ENCODE peak calls at places on chromosome 16, in five cellular contexts. One of them, this sample, is unnamed.

GRCh38 chr16:84404936-84405640 is 36.8 kb downstream of the ATP2C2 start:
- DNase-seq in CD4-positive, CD25-positive, alpha-beta regulatory T cell: no peak
- DNase-seq in A549: no peak
- DNase-seq in breast epithelium: no peak
- DNase-seq in thoracic aorta: no peak
- DNase-seq in this sample: no peak

GRCh38 chr16:71479420-71479819 is 9.7 kb downstream of the ZNF19 start:
- DNase-seq in A549: peak
- DNase-seq in thoracic aorta: no peak
- DNase-seq in breast epithelium: no peak
- DNase-seq in CD4-positive, CD25-positive, alpha-beta regulatory T cell: peak
- DNase-seq in this sample: no peak

GRCh38 chr16:64864232-64864803 is 257.5 kb downstream of the CDH11 start:
- DNase-seq in breast epithelium: no peak
- DNase-seq in CD4-positive, CD25-positive, alpha-beta regulatory T cell: no peak
- DNase-seq in A549: no peak
- DNase-seq in thoracic aorta: no peak
- DNase-seq in this sample: peak

GRCh38 chr16:2743007-2743810 is 9.2 kb upstream of the SRRM2 start:
- DNase-seq in thoracic aorta: no peak
- DNase-seq in CD4-positive, CD25-positive, alpha-beta regulatory T cell: no peak
- DNase-seq in A549: no peak
- DNase-seq in breast epithelium: no peak
- DNase-seq in this sample: no peak

GRCh38 chr16:82878466-82878865 is 251.7 kb downstream of the CDH13 start:
- DNase-seq in CD4-positive, CD25-positive, alpha-beta regulatory T cell: no peak
- DNase-seq in thoracic aorta: no peak
- DNase-seq in A549: no peak
- DNase-seq in breast epithelium: no peak
- DNase-seq in this sample: no peak

GRCh38 chr16:81723098-81723723 is 55.9 kb upstream of the PLCG2 start:
- DNase-seq in A549: peak
- DNase-seq in breast epithelium: no peak
- DNase-seq in CD4-positive, CD25-positive, alpha-beta regulatory T cell: peak
- DNase-seq in thoracic aorta: no peak
- DNase-seq in this sample: no peak

GRCh38 chr16:85650864-85651811 is 37.6 kb downstream of the GINS2 start:
- DNase-seq in thoracic aorta: no peak
- DNase-seq in A549: no peak
- DNase-seq in breast epithelium: no peak
- DNase-seq in CD4-positive, CD25-positive, alpha-beta regulatory T cell: no peak
- DNase-seq in this sample: no peak

GRCh38 chr16:80113876-80114574 is 426.8 kb upstream of the DYNLRB2 start:
- DNase-seq in A549: no peak
- DNase-seq in thoracic aorta: no peak
- DNase-seq in CD4-positive, CD25-positive, alpha-beta regulatory T cell: no peak
- DNase-seq in breast epithelium: no peak
- DNase-seq in this sample: no peak

GRCh38 chr16:77557385-77557784 is 122.6 kb upstream of the ADAMTS18 start:
- DNase-seq in A549: no peak
- DNase-seq in CD4-positive, CD25-positive, alpha-beta regulatory T cell: no peak
- DNase-seq in breast epithelium: no peak
- DNase-seq in thoracic aorta: no peak
- DNase-seq in this sample: no peak

GRCh38 chr16:30710971-30711370 is 12.0 kb downstream of the SRCAP start:
- DNase-seq in thoracic aorta: no peak
- DNase-seq in A549: no peak
- DNase-seq in CD4-positive, CD25-positive, alpha-beta regulatory T cell: no peak
- DNase-seq in breast epithelium: no peak
- DNase-seq in this sample: no peak

GRCh38 chr16:75281826-75282225 is 30.4 kb upstream of the BCAR1 start:
- DNase-seq in thoracic aorta: no peak
- DNase-seq in breast epithelium: no peak
- DNase-seq in A549: no peak
- DNase-seq in CD4-positive, CD25-positive, alpha-beta regulatory T cell: no peak
- DNase-seq in this sample: no peak

GRCh38 chr16:84940670-84941551 is 70.4 kb downstream of the ZDHHC7 start:
- DNase-seq in breast epithelium: no peak
- DNase-seq in CD4-positive, CD25-positive, alpha-beta regulatory T cell: no peak
- DNase-seq in A549: no peak
- DNase-seq in thoracic aorta: no peak
- DNase-seq in this sample: no peak

GRCh38 chr16:10923650-10924214 is 18.5 kb downstream of the DEXI start:
- DNase-seq in A549: no peak
- DNase-seq in breast epithelium: no peak
- DNase-seq in thoracic aorta: peak
- DNase-seq in CD4-positive, CD25-positive, alpha-beta regulatory T cell: no peak
- DNase-seq in this sample: no peak

GRCh38 chr16:53821957-53822625 is 118.1 kb downstream of the FTO start:
- DNase-seq in thoracic aorta: no peak
- DNase-seq in A549: peak
- DNase-seq in breast epithelium: no peak
- DNase-seq in CD4-positive, CD25-positive, alpha-beta regulatory T cell: no peak
- DNase-seq in this sample: peak

GRCh38 chr16:88553739-88554138 is 16.5 kb upstream of the ZC3H18 start:
- DNase-seq in A549: no peak
- DNase-seq in breast epithelium: no peak
- DNase-seq in thoracic aorta: no peak
- DNase-seq in CD4-positive, CD25-positive, alpha-beta regulatory T cell: no peak
- DNase-seq in this sample: no peak

GRCh38 chr16:27779719-27780161 is 229.8 kb downstream of the KATNIP start:
- DNase-seq in breast epithelium: no peak
- DNase-seq in A549: peak
- DNase-seq in CD4-positive, CD25-positive, alpha-beta regulatory T cell: no peak
- DNase-seq in thoracic aorta: no peak
- DNase-seq in this sample: no peak

GRCh38 chr16:87173294-87173883 is 143.8 kb downstream of the C16orf95 start:
- DNase-seq in A549: no peak
- DNase-seq in thoracic aorta: no peak
- DNase-seq in breast epithelium: no peak
- DNase-seq in CD4-positive, CD25-positive, alpha-beta regulatory T cell: no peak
- DNase-seq in this sample: no peak

GRCh38 chr16:31868701-31869167 is 4.9 kb upstream of the ZNF267 start:
- DNase-seq in breast epithelium: peak
- DNase-seq in CD4-positive, CD25-positive, alpha-beta regulatory T cell: peak
- DNase-seq in A549: peak
- DNase-seq in thoracic aorta: peak
- DNase-seq in this sample: no peak

GRCh38 chr16:75593825-75594820 is 27.9 kb downstream of the GABARAPL2 start:
- DNase-seq in thoracic aorta: no peak
- DNase-seq in CD4-positive, CD25-positive, alpha-beta regulatory T cell: peak
- DNase-seq in A549: peak
- DNase-seq in breast epithelium: no peak
- DNase-seq in this sample: no peak

GRCh38 chr16:53515259-53515658 is 12.2 kb upstream of the AKTIP start:
- DNase-seq in thoracic aorta: no peak
- DNase-seq in breast epithelium: no peak
- DNase-seq in CD4-positive, CD25-positive, alpha-beta regulatory T cell: no peak
- DNase-seq in A549: no peak
- DNase-seq in this sample: no peak

GRCh38 chr16:67397812-67398545 is 4.7 kb upstream of the TPPP3 start:
- DNase-seq in CD4-positive, CD25-positive, alpha-beta regulatory T cell: no peak
- DNase-seq in A549: no peak
- DNase-seq in thoracic aorta: no peak
- DNase-seq in breast epithelium: no peak
- DNase-seq in this sample: no peak

GRCh38 chr16:3496386-3496785 is 1.1 kb upstream of the C16orf90 start:
- DNase-seq in breast epithelium: no peak
- DNase-seq in A549: no peak
- DNase-seq in thoracic aorta: no peak
- DNase-seq in CD4-positive, CD25-positive, alpha-beta regulatory T cell: no peak
- DNase-seq in this sample: no peak

GRCh38 chr16:733382-734207 is 6.7 kb downstream of the HAGHL start:
- DNase-seq in A549: peak
- DNase-seq in breast epithelium: no peak
- DNase-seq in CD4-positive, CD25-positive, alpha-beta regulatory T cell: no peak
- DNase-seq in thoracic aorta: no peak
- DNase-seq in this sample: no peak

GRCh38 chr16:81567987-81568748 is 123.6 kb downstream of the CMIP start:
- DNase-seq in CD4-positive, CD25-positive, alpha-beta regulatory T cell: no peak
- DNase-seq in breast epithelium: peak
- DNase-seq in thoracic aorta: no peak
- DNase-seq in A549: peak
- DNase-seq in this sample: no peak

GRCh38 chr16:81451753-81452680 is 7.4 kb downstream of the CMIP start:
- DNase-seq in CD4-positive, CD25-positive, alpha-beta regulatory T cell: peak
- DNase-seq in thoracic aorta: no peak
- DNase-seq in A549: no peak
- DNase-seq in breast epithelium: no peak
- DNase-seq in this sample: no peak

GRCh38 chr16:86874141-86874540 is 295.8 kb downstream of the FOXL1 start:
- DNase-seq in CD4-positive, CD25-positive, alpha-beta regulatory T cell: peak
- DNase-seq in A549: no peak
- DNase-seq in thoracic aorta: no peak
- DNase-seq in breast epithelium: no peak
- DNase-seq in this sample: no peak

GRCh38 chr16:31880322-31880979 is 6.8 kb downstream of the ZNF267 start:
- DNase-seq in breast epithelium: no peak
- DNase-seq in A549: no peak
- DNase-seq in CD4-positive, CD25-positive, alpha-beta regulatory T cell: peak
- DNase-seq in thoracic aorta: no peak
- DNase-seq in this sample: peak

GRCh38 chr16:46727184-46727583 is 21.0 kb downstream of the MYLK3 start:
- DNase-seq in A549: no peak
- DNase-seq in breast epithelium: no peak
- DNase-seq in thoracic aorta: no peak
- DNase-seq in CD4-positive, CD25-positive, alpha-beta regulatory T cell: no peak
- DNase-seq in this sample: no peak

GRCh38 chr16:4460936-4461249 is 13.5 kb downstream of the NMRAL1 start:
- DNase-seq in A549: no peak
- DNase-seq in breast epithelium: no peak
- DNase-seq in thoracic aorta: no peak
- DNase-seq in CD4-positive, CD25-positive, alpha-beta regulatory T cell: no peak
- DNase-seq in this sample: no peak

GRCh38 chr16:35208001-35208935 is 1748.9 kb downstream of the TP53TG3F start:
- DNase-seq in breast epithelium: no peak
- DNase-seq in A549: no peak
- DNase-seq in thoracic aorta: no peak
- DNase-seq in CD4-positive, CD25-positive, alpha-beta regulatory T cell: no peak
- DNase-seq in this sample: no peak

GRCh38 chr16:1193143-1193824 is 31.8 kb downstream of the TPSG1 start:
- DNase-seq in thoracic aorta: no peak
- DNase-seq in CD4-positive, CD25-positive, alpha-beta regulatory T cell: no peak
- DNase-seq in A549: no peak
- DNase-seq in breast epithelium: no peak
- DNase-seq in this sample: no peak

GRCh38 chr16:84115919-84116719 is 623 bp downstream of the MBTPS1 start:
- DNase-seq in breast epithelium: no peak
- DNase-seq in CD4-positive, CD25-positive, alpha-beta regulatory T cell: peak
- DNase-seq in thoracic aorta: no peak
- DNase-seq in A549: peak
- DNase-seq in this sample: no peak

DNA sequence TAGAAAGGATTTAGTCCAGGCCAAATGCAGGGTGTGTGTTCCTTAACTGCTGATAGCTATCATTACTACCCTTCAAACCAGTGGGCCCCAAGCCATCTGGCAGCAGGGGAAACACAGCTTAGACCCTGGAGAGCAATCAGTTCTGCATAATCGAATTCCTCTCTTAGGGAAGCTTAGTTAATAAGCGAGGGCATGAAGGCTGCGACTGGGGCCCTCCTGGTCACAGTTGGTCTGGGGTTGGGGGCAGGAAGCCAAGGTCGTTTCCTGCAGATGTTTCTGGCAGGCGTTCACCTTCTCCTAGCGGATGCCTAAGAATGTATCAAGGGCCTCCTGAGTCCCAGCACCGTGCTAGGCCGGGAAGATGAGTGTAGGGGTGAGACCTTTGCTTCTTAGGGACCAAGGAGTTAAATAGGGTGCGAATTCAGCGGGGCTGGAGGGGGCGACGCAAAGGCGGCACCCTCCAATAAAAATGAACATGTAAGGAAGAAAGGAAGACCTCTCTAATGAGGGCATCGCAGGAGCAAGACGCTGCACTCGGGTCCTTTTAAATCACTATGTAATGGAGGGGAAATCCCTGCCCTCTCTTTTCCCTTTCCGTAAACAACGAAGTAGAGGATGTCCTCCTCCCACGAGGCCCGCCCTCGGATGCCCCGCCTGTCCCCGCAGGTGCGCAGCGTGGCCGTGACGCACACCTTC is 16.5 kb upstream of the EEF2K start:
- DNase-seq in CD4-positive, CD25-positive, alpha-beta regulatory T cell: peak
- DNase-seq in A549: no peak
- DNase-seq in thoracic aorta: no peak
- DNase-seq in breast epithelium: peak
- DNase-seq in this sample: no peak
- H3K27ac ChIP-seq in CD4-positive, CD25-positive, alpha-beta regulatory T cell: peak
- H3K27ac ChIP-seq in A549: peak
- H3K27ac ChIP-seq in thoracic aorta: peak
- H3K27ac ChIP-seq in breast epithelium: peak
- H3K27ac ChIP-seq in this sample: peak

GRCh38 chr16:19169081-19169639 is 1.1 kb downstream of the SYT17 start:
- DNase-seq in thoracic aorta: no peak
- DNase-seq in CD4-positive, CD25-positive, alpha-beta regulatory T cell: no peak
- DNase-seq in breast epithelium: no peak
- DNase-seq in A549: no peak
- DNase-seq in this sample: no peak
- H3K27ac ChIP-seq in thoracic aorta: no peak
- H3K27ac ChIP-seq in CD4-positive, CD25-positive, alpha-beta regulatory T cell: no peak
- H3K27ac ChIP-seq in breast epithelium: no peak
- H3K27ac ChIP-seq in A549: peak
- H3K27ac ChIP-seq in this sample: no peak

GRCh38 chr16:54931041-54931756 is 534 bp downstream of the IRX5 start:
- DNase-seq in breast epithelium: no peak
- DNase-seq in thoracic aorta: no peak
- DNase-seq in CD4-positive, CD25-positive, alpha-beta regulatory T cell: peak
- DNase-seq in A549: peak
- DNase-seq in this sample: no peak
- H3K27ac ChIP-seq in breast epithelium: peak
- H3K27ac ChIP-seq in thoracic aorta: peak
- H3K27ac ChIP-seq in CD4-positive, CD25-positive, alpha-beta regulatory T cell: no peak
- H3K27ac ChIP-seq in A549: peak
- H3K27ac ChIP-seq in this sample: peak

GRCh38 chr16:68722119-68723024 is 14.7 kb upstream of the CDH1 start:
- DNase-seq in CD4-positive, CD25-positive, alpha-beta regulatory T cell: no peak
- DNase-seq in breast epithelium: no peak
- DNase-seq in A549: no peak
- DNase-seq in thoracic aorta: no peak
- DNase-seq in this sample: no peak
- H3K27ac ChIP-seq in CD4-positive, CD25-positive, alpha-beta regulatory T cell: no peak
- H3K27ac ChIP-seq in breast epithelium: no peak
- H3K27ac ChIP-seq in A549: no peak
- H3K27ac ChIP-seq in thoracic aorta: no peak
- H3K27ac ChIP-seq in this sample: no peak

GRCh38 chr16:52491216-52491615 is 55.7 kb downstream of the TOX3 start:
- DNase-seq in breast epithelium: no peak
- DNase-seq in A549: no peak
- DNase-seq in CD4-positive, CD25-positive, alpha-beta regulatory T cell: no peak
- DNase-seq in thoracic aorta: no peak
- DNase-seq in this sample: no peak

GRCh38 chr16:52488837-52489289 is 58.1 kb downstream of the TOX3 start:
- DNase-seq in thoracic aorta: no peak
- DNase-seq in breast epithelium: no peak
- DNase-seq in CD4-positive, CD25-positive, alpha-beta regulatory T cell: no peak
- DNase-seq in A549: no peak
- DNase-seq in this sample: no peak

GRCh38 chr16:52487849-52488457 is 59.0 kb downstream of the TOX3 start:
- DNase-seq in A549: no peak
- DNase-seq in thoracic aorta: no peak
- DNase-seq in breast epithelium: no peak
- DNase-seq in CD4-positive, CD25-positive, alpha-beta regulatory T cell: no peak
- DNase-seq in this sample: no peak

GRCh38 chr16:52492789-52493357 is 54.1 kb downstream of the TOX3 start:
- DNase-seq in CD4-positive, CD25-positive, alpha-beta regulatory T cell: no peak
- DNase-seq in thoracic aorta: no peak
- DNase-seq in A549: no peak
- DNase-seq in breast epithelium: no peak
- DNase-seq in this sample: no peak

GRCh38 chr16:52489894-52490293 is 57.0 kb downstream of the TOX3 start:
- DNase-seq in thoracic aorta: no peak
- DNase-seq in A549: no peak
- DNase-seq in CD4-positive, CD25-positive, alpha-beta regulatory T cell: no peak
- DNase-seq in breast epithelium: no peak
- DNase-seq in this sample: no peak
- H3K27ac ChIP-seq in thoracic aorta: no peak
- H3K27ac ChIP-seq in A549: no peak
- H3K27ac ChIP-seq in CD4-positive, CD25-positive, alpha-beta regulatory T cell: no peak
- H3K27ac ChIP-seq in breast epithelium: no peak
- H3K27ac ChIP-seq in this sample: no peak